ENCODE peak calls at places on chromosomes 3 and 15, in nine cellular contexts. One of them, this sample, is unnamed.

GRCh38 chr3:11784962-11785361 is 61.7 kb downstream of the TAMM41 start:
- DNase-seq in activated CD8-positive, alpha-beta T cell treated with anti-CD3 and anti-CD28 coated beads for 36 hours: peak
- DNase-seq in uterus: no peak
- DNase-seq in left ventricle myocardium inferior: no peak
- DNase-seq in progenitor cell of endocrine pancreas: no peak
- DNase-seq in tibial artery: no peak
- DNase-seq in astrocyte of the spinal cord: no peak
- DNase-seq in PC-3: no peak
- DNase-seq in HFFc6: no peak
- DNase-seq in this sample: no peak

GRCh38 chr3:114418724-114419543 is 125.1 kb downstream of the TIGIT start:
- DNase-seq in astrocyte of the spinal cord: peak
- DNase-seq in PC-3: peak
- DNase-seq in activated CD8-positive, alpha-beta T cell treated with anti-CD3 and anti-CD28 coated beads for 36 hours: no peak
- DNase-seq in tibial artery: no peak
- DNase-seq in HFFc6: peak
- DNase-seq in progenitor cell of endocrine pancreas: no peak
- DNase-seq in left ventricle myocardium inferior: no peak
- DNase-seq in uterus: no peak
- DNase-seq in this sample: peak

GRCh38 chr15:63338170-63338569 is 43.5 kb downstream of the CA12 start:
- DNase-seq in activated CD8-positive, alpha-beta T cell treated with anti-CD3 and anti-CD28 coated beads for 36 hours: no peak
- DNase-seq in PC-3: peak
- DNase-seq in left ventricle myocardium inferior: no peak
- DNase-seq in tibial artery: no peak
- DNase-seq in HFFc6: peak
- DNase-seq in astrocyte of the spinal cord: peak
- DNase-seq in uterus: no peak
- DNase-seq in progenitor cell of endocrine pancreas: no peak
- DNase-seq in this sample: peak

GRCh38 chr15:69797615-69798014 is 300.1 kb downstream of the TLE3 start:
- DNase-seq in activated CD8-positive, alpha-beta T cell treated with anti-CD3 and anti-CD28 coated beads for 36 hours: no peak
- DNase-seq in tibial artery: no peak
- DNase-seq in astrocyte of the spinal cord: no peak
- DNase-seq in left ventricle myocardium inferior: no peak
- DNase-seq in uterus: no peak
- DNase-seq in HFFc6: no peak
- DNase-seq in PC-3: no peak
- DNase-seq in progenitor cell of endocrine pancreas: no peak
- DNase-seq in this sample: no peak

GRCh38 chr3:48845170-48845569 is 2.5 kb downstream of the PRKAR2A start:
- DNase-seq in PC-3: no peak
- DNase-seq in uterus: no peak
- DNase-seq in progenitor cell of endocrine pancreas: no peak
- DNase-seq in HFFc6: no peak
- DNase-seq in left ventricle myocardium inferior: no peak
- DNase-seq in tibial artery: no peak
- DNase-seq in astrocyte of the spinal cord: no peak
- DNase-seq in activated CD8-positive, alpha-beta T cell treated with anti-CD3 and anti-CD28 coated beads for 36 hours: no peak
- DNase-seq in this sample: no peak

GRCh38 chr3:127796045-127796720 is 26.1 kb downstream of the MGLL start:
- DNase-seq in uterus: no peak
- DNase-seq in astrocyte of the spinal cord: no peak
- DNase-seq in tibial artery: no peak
- DNase-seq in HFFc6: no peak
- DNase-seq in activated CD8-positive, alpha-beta T cell treated with anti-CD3 and anti-CD28 coated beads for 36 hours: no peak
- DNase-seq in left ventricle myocardium inferior: no peak
- DNase-seq in PC-3: no peak
- DNase-seq in progenitor cell of endocrine pancreas: no peak
- DNase-seq in this sample: no peak

GRCh38 chr15:38707802-38708671 is 143.4 kb upstream of the RASGRP1 start:
- DNase-seq in left ventricle myocardium inferior: no peak
- DNase-seq in progenitor cell of endocrine pancreas: peak
- DNase-seq in tibial artery: no peak
- DNase-seq in activated CD8-positive, alpha-beta T cell treated with anti-CD3 and anti-CD28 coated beads for 36 hours: peak
- DNase-seq in PC-3: peak
- DNase-seq in HFFc6: peak
- DNase-seq in astrocyte of the spinal cord: peak
- DNase-seq in uterus: peak
- DNase-seq in this sample: peak

GRCh38 chr15:77312523-77312922 is 107.4 kb downstream of the PEAK1 start:
- DNase-seq in activated CD8-positive, alpha-beta T cell treated with anti-CD3 and anti-CD28 coated beads for 36 hours: no peak
- DNase-seq in progenitor cell of endocrine pancreas: no peak
- DNase-seq in PC-3: no peak
- DNase-seq in left ventricle myocardium inferior: no peak
- DNase-seq in tibial artery: no peak
- DNase-seq in HFFc6: peak
- DNase-seq in uterus: no peak
- DNase-seq in astrocyte of the spinal cord: no peak
- DNase-seq in this sample: peak

GRCh38 chr15:91784973-91785709 is 68.4 kb upstream of the SLCO3A1 start:
- DNase-seq in activated CD8-positive, alpha-beta T cell treated with anti-CD3 and anti-CD28 coated beads for 36 hours: no peak
- DNase-seq in HFFc6: no peak
- DNase-seq in astrocyte of the spinal cord: no peak
- DNase-seq in uterus: no peak
- DNase-seq in PC-3: no peak
- DNase-seq in left ventricle myocardium inferior: no peak
- DNase-seq in tibial artery: no peak
- DNase-seq in progenitor cell of endocrine pancreas: no peak
- DNase-seq in this sample: peak

GRCh38 chr3:50167782-50168317 is 12.7 kb downstream of the SEMA3F start:
- DNase-seq in progenitor cell of endocrine pancreas: no peak
- DNase-seq in activated CD8-positive, alpha-beta T cell treated with anti-CD3 and anti-CD28 coated beads for 36 hours: no peak
- DNase-seq in HFFc6: no peak
- DNase-seq in tibial artery: no peak
- DNase-seq in PC-3: no peak
- DNase-seq in left ventricle myocardium inferior: no peak
- DNase-seq in astrocyte of the spinal cord: no peak
- DNase-seq in uterus: no peak
- DNase-seq in this sample: no peak

GRCh38 chr15:43511012-43511885 is 6.2 kb upstream of the MAP1A start:
- DNase-seq in activated CD8-positive, alpha-beta T cell treated with anti-CD3 and anti-CD28 coated beads for 36 hours: peak
- DNase-seq in HFFc6: no peak
- DNase-seq in tibial artery: no peak
- DNase-seq in left ventricle myocardium inferior: no peak
- DNase-seq in PC-3: peak
- DNase-seq in astrocyte of the spinal cord: no peak
- DNase-seq in uterus: no peak
- DNase-seq in progenitor cell of endocrine pancreas: no peak
- DNase-seq in this sample: no peak
- TF ChIP-seq CTCF in activated CD8-positive, alpha-beta T cell treated with anti-CD3 and anti-CD28 coated beads for 36 hours: no peak
- TF ChIP-seq CTCF in HFFc6: peak
- TF ChIP-seq CTCF in tibial artery: no peak
- TF ChIP-seq CTCF in left ventricle myocardium inferior: peak
- TF ChIP-seq CTCF in PC-3: peak
- TF ChIP-seq CTCF in astrocyte of the spinal cord: peak
- TF ChIP-seq CTCF in uterus: no peak
- TF ChIP-seq CTCF in progenitor cell of endocrine pancreas: peak
- TF ChIP-seq CTCF in this sample: no peak

GRCh38 chr3:15217841-15218267 is 11.8 kb downstream of the CAPN7 start:
- DNase-seq in left ventricle myocardium inferior: no peak
- DNase-seq in uterus: no peak
- DNase-seq in tibial artery: no peak
- DNase-seq in PC-3: no peak
- DNase-seq in progenitor cell of endocrine pancreas: no peak
- DNase-seq in HFFc6: no peak
- DNase-seq in activated CD8-positive, alpha-beta T cell treated with anti-CD3 and anti-CD28 coated beads for 36 hours: no peak
- DNase-seq in astrocyte of the spinal cord: no peak
- DNase-seq in this sample: no peak

GRCh38 chr3:15214758-15215157 is 8.7 kb downstream of the CAPN7 start:
- DNase-seq in activated CD8-positive, alpha-beta T cell treated with anti-CD3 and anti-CD28 coated beads for 36 hours: no peak
- DNase-seq in astrocyte of the spinal cord: no peak
- DNase-seq in uterus: no peak
- DNase-seq in tibial artery: no peak
- DNase-seq in HFFc6: no peak
- DNase-seq in left ventricle myocardium inferior: no peak
- DNase-seq in PC-3: no peak
- DNase-seq in progenitor cell of endocrine pancreas: no peak
- DNase-seq in this sample: no peak

GRCh38 chr3:15218689-15219088 is 12.6 kb downstream of the CAPN7 start:
- DNase-seq in astrocyte of the spinal cord: no peak
- DNase-seq in HFFc6: no peak
- DNase-seq in tibial artery: no peak
- DNase-seq in PC-3: no peak
- DNase-seq in progenitor cell of endocrine pancreas: no peak
- DNase-seq in activated CD8-positive, alpha-beta T cell treated with anti-CD3 and anti-CD28 coated beads for 36 hours: no peak
- DNase-seq in left ventricle myocardium inferior: no peak
- DNase-seq in uterus: no peak
- DNase-seq in this sample: no peak

GRCh38 chr3:15215996-15216395 is 9.9 kb downstream of the CAPN7 start:
- DNase-seq in astrocyte of the spinal cord: no peak
- DNase-seq in uterus: no peak
- DNase-seq in left ventricle myocardium inferior: no peak
- DNase-seq in progenitor cell of endocrine pancreas: no peak
- DNase-seq in tibial artery: no peak
- DNase-seq in HFFc6: no peak
- DNase-seq in activated CD8-positive, alpha-beta T cell treated with anti-CD3 and anti-CD28 coated beads for 36 hours: no peak
- DNase-seq in PC-3: no peak
- DNase-seq in this sample: no peak

DNA sequence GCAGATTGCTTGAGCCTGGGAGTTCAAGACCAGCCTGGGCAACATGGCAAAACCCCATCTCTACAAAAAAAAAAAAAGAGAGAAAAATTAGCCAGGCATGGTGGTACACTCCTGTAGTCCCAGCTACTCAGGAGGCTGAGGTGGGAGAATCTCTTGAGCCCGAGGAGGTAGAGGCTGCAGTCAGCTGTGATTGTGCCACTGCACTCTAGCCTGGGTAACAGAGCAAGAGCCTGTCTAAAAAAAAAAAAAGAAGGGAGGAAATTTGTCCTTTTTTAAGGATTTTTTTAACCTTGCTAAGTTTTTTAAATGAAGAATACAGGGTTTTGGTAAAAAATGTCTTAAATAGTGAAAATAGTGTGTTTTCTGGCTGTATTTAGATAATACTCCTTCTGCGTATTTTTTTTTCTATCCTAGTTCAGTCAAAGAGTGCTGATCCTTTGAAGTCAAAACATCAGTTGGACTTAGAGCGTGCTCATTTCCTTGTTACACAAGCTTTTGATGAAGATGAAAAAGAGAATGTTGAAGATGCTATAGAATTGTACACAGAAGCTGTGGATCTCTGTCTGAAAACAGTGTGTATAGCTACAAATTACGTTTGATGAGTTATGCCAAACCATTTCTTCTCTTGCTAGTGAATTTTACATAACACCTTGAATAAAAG is 11.1 kb downstream of the CAPN7 start:
- DNase-seq in left ventricle myocardium inferior: no peak
- DNase-seq in tibial artery: no peak
- DNase-seq in uterus: no peak
- DNase-seq in activated CD8-positive, alpha-beta T cell treated with anti-CD3 and anti-CD28 coated beads for 36 hours: no peak
- DNase-seq in PC-3: no peak
- DNase-seq in astrocyte of the spinal cord: no peak
- DNase-seq in progenitor cell of endocrine pancreas: no peak
- DNase-seq in HFFc6: no peak
- DNase-seq in this sample: no peak
- TF ChIP-seq CTCF in left ventricle myocardium inferior: no peak
- TF ChIP-seq CTCF in tibial artery: no peak
- TF ChIP-seq CTCF in uterus: no peak
- TF ChIP-seq CTCF in activated CD8-positive, alpha-beta T cell treated with anti-CD3 and anti-CD28 coated beads for 36 hours: no peak
- TF ChIP-seq CTCF in PC-3: no peak
- TF ChIP-seq CTCF in astrocyte of the spinal cord: no peak
- TF ChIP-seq CTCF in progenitor cell of endocrine pancreas: no peak
- TF ChIP-seq CTCF in HFFc6: no peak
- TF ChIP-seq CTCF in this sample: no peak

DNA sequence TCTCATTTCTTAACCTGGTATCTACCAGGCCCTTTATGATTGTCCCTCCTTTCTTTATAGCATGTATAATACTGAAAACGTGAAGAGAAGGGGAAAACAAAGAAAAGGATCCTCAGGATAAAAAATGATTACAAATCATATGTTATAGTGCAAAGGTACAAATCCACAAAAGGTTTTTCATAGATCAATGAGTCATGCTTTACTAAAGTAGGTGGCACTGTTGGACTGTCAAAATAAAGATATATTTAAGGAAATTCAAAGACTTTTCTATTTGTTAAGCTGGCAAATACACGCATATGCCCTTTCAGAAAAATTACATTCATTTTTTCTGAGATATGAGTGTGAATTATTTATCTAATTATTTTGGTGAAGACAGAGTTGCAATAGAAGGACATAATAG is 151.6 kb downstream of the CADM2 start:
- DNase-seq in astrocyte of the spinal cord: no peak
- DNase-seq in left ventricle myocardium inferior: no peak
- DNase-seq in progenitor cell of endocrine pancreas: no peak
- DNase-seq in activated CD8-positive, alpha-beta T cell treated with anti-CD3 and anti-CD28 coated beads for 36 hours: no peak
- DNase-seq in PC-3: peak
- DNase-seq in uterus: no peak
- DNase-seq in tibial artery: no peak
- DNase-seq in HFFc6: no peak
- DNase-seq in this sample: peak
- TF ChIP-seq CTCF in astrocyte of the spinal cord: no peak
- TF ChIP-seq CTCF in left ventricle myocardium inferior: no peak
- TF ChIP-seq CTCF in progenitor cell of endocrine pancreas: no peak
- TF ChIP-seq CTCF in activated CD8-positive, alpha-beta T cell treated with anti-CD3 and anti-CD28 coated beads for 36 hours: no peak
- TF ChIP-seq CTCF in PC-3: peak
- TF ChIP-seq CTCF in uterus: no peak
- TF ChIP-seq CTCF in tibial artery: no peak
- TF ChIP-seq CTCF in HFFc6: no peak
- TF ChIP-seq CTCF in this sample: no peak

DNA sequence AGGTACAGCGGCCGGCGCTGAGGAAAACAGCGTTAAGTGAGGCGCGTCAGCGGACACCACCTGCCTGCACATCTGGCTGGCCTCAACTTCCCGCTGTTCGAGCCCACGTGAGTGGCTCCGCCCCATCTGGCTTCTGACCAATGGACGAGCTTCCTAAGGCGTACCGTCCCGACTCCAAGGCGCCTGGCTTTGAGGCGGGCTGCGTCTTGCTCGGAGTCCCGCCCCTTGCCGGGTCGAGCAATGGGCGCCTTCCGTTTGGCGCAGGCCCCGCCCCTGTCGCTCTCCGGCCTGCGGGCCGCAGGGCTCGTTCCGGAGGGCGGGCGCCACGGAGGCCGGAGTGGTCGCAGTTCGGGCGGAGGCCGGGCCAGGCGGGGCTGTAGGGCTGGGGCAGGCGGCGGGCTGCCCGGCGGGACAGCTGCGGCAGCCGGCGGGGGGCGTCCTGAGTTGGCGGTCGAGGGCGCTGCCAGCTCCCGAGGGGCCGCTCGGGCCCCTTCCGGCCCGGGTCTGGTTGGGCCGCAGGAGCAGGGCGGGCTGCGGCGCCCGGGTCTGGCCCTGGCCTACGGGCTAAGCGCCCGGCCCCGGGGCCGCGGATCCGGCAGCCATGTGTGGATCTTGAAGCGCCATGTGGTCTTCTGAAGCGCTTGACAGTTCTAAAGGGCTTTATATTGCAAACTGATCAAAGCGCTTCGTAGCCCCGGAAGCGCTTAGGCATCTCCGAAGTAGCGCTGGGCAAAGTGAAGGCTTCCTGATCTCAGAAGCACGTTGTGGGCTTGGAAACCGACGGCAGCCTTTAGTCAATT is at the start of gene TATDN2:
- DNase-seq in activated CD8-positive, alpha-beta T cell treated with anti-CD3 and anti-CD28 coated beads for 36 hours: peak
- DNase-seq in PC-3: peak
- DNase-seq in progenitor cell of endocrine pancreas: peak
- DNase-seq in tibial artery: peak
- DNase-seq in astrocyte of the spinal cord: peak
- DNase-seq in HFFc6: peak
- DNase-seq in uterus: peak
- DNase-seq in left ventricle myocardium inferior: peak
- DNase-seq in this sample: peak
- TF ChIP-seq CTCF in activated CD8-positive, alpha-beta T cell treated with anti-CD3 and anti-CD28 coated beads for 36 hours: no peak
- TF ChIP-seq CTCF in PC-3: no peak
- TF ChIP-seq CTCF in progenitor cell of endocrine pancreas: peak
- TF ChIP-seq CTCF in tibial artery: no peak
- TF ChIP-seq CTCF in astrocyte of the spinal cord: no peak
- TF ChIP-seq CTCF in HFFc6: peak
- TF ChIP-seq CTCF in uterus: no peak
- TF ChIP-seq CTCF in left ventricle myocardium inferior: peak
- TF ChIP-seq CTCF in this sample: no peak

GRCh38 chr3:173568623-173569022 is 171.1 kb downstream of the NLGN1 start:
- DNase-seq in tibial artery: no peak
- DNase-seq in left ventricle myocardium inferior: no peak
- DNase-seq in uterus: no peak
- DNase-seq in astrocyte of the spinal cord: no peak
- DNase-seq in HFFc6: no peak
- DNase-seq in progenitor cell of endocrine pancreas: no peak
- DNase-seq in activated CD8-positive, alpha-beta T cell treated with anti-CD3 and anti-CD28 coated beads for 36 hours: no peak
- DNase-seq in PC-3: no peak
- DNase-seq in this sample: no peak
- TF ChIP-seq CTCF in tibial artery: no peak
- TF ChIP-seq CTCF in left ventricle myocardium inferior: no peak
- TF ChIP-seq CTCF in uterus: no peak
- TF ChIP-seq CTCF in astrocyte of the spinal cord: no peak
- TF ChIP-seq CTCF in HFFc6: no peak
- TF ChIP-seq CTCF in progenitor cell of endocrine pancreas: no peak
- TF ChIP-seq CTCF in activated CD8-positive, alpha-beta T cell treated with anti-CD3 and anti-CD28 coated beads for 36 hours: no peak
- TF ChIP-seq CTCF in PC-3: no peak
- TF ChIP-seq CTCF in this sample: no peak